ENCODE peak calls at places on chromosomes 13 and 19, in five cellular contexts. N is fibroblast of lung, Q is upper lobe of right lung, C is lung, U is endodermal cell. A is an unnamed sample.

GRCh38 chr13:95267662-95268369 is 33.4 kb downstream of the ABCC4 start:
- DNase-seq in N (peak; percentile 91), Q (no peak), C (no peak), U (no peak), A (peak; percentile 73)

GRCh38 chr19:51359294-51359693 is 6.9 kb downstream of the ETFB start:
- DNase-seq in N (peak; percentile 91), Q (no peak), C (no peak), U (no peak), A (no peak)

GRCh38 chr19:4260605-4261191 is 13.8 kb downstream of the YJU2 start:
- DNase-seq in N (no peak), Q (no peak), C (no peak), U (no peak), A (no peak)

GRCh38 chr13:99486996-99487395 is 14.3 kb upstream of the TM9SF2 start:
- DNase-seq in N (no peak), Q (no peak), C (no peak), U (no peak), A (no peak)

GRCh38 chr13:34733720-34734119 is 208.3 kb upstream of the NBEA start:
- DNase-seq in N (peak; percentile 47), Q (no peak), C (no peak), U (no peak), A (no peak)

GRCh38 chr19:1211494-1212234 is 6.1 kb downstream of the STK11 start:
- DNase-seq in N (peak; percentile 59), Q (peak; percentile 78), C (no peak), U (peak; percentile 83), A (no peak)

GRCh38 chr13:98405107-98405571 is 171.8 kb downstream of the STK24 start:
- DNase-seq in N (peak; percentile 14), Q (no peak), C (no peak), U (peak; percentile 70), A (no peak)

GRCh38 chr19:43639507-43640423 is at the start of gene CADM4:
- DNase-seq in N (no peak), Q (peak; percentile 75), C (no peak), U (peak; percentile 82), A (no peak)

GRCh38 chr13:20495087-20496023 is 30.3 kb downstream of the CRYL1 start:
- DNase-seq in N (peak; percentile 50), Q (no peak), C (peak; percentile 66), U (peak; percentile 83), A (no peak)

GRCh38 chr13:42644841-42645240 is 70.9 kb downstream of the TNFSF11 start:
- DNase-seq in N (no peak), Q (no peak), C (no peak), U (no peak), A (no peak)

GRCh38 chr19:13430790-13431582 is 75.3 kb downstream of the CACNA1A start:
- DNase-seq in N (peak; percentile 36), Q (peak; percentile 71), C (peak; percentile 37), U (peak; percentile 88), A (no peak)

GRCh38 chr19:13427273-13428051 is 78.8 kb downstream of the CACNA1A start:
- DNase-seq in N (no peak), Q (peak; percentile 1), C (no peak), U (no peak), A (no peak)

GRCh38 chr19:13425151-13425550 is 81.1 kb downstream of the CACNA1A start:
- DNase-seq in N (no peak), Q (no peak), C (no peak), U (no peak), A (no peak)

GRCh38 chr19:13429563-13429962 is 76.7 kb downstream of the CACNA1A start:
- DNase-seq in N (peak; percentile 10), Q (no peak), C (no peak), U (no peak), A (no peak)

GRCh38 chr19:13428352-13428751 is 77.9 kb downstream of the CACNA1A start:
- DNase-seq in N (peak; percentile 18), Q (peak; percentile 33), C (no peak), U (peak; percentile 63), A (no peak)
- TF ChIP-seq CTCF in N (peak; percentile 61), Q (peak; percentile 29), C (no peak), U (peak; percentile 77), A (peak; percentile 22)

DNA sequence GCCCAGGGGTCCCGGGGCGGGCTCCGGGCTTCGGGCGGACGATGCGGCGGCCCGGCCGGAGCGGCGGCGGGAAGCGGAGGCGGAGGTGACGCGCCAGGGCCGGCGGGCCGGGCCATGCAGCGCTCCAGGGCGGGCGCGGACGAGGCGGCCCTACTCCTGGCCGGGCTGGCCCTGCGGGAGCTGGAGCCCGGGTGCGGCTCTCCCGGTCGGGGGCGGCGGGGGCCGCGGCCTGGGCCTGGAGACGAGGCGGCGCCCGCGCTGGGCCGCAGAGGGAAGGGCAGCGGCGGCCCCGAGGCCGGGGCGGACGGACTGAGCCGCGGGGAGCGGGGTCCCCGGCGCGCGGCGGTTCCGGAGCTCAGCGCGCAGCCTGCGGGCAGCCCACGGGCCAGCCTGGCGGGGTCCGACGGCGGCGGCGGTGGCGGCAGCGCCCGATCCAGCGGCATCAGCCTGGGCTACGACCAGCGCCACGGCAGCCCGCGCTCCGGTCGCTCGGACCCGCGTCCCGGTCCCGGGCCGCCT is 362 bp downstream of the WTIP start:
- DNase-seq in N (no peak), Q (peak; percentile 71), C (no peak), U (peak; percentile 74), A (no peak)
- H3K4me3 ChIP-seq in N (peak overlapping the region; percentile 70), Q (peak overlapping the region; percentile 60), C (peak overlapping the region; percentile 79), U (peak overlapping the region; percentile 88), A (no peak overlapping the region)

GRCh38 chr19:5824791-5825577 is 14.5 kb downstream of the FUT6 start:
- DNase-seq in N (no peak), Q (no peak), C (no peak), U (no peak), A (no peak)

GRCh38 chr19:5822181-5822844 is 17.2 kb downstream of the FUT6 start:
- DNase-seq in N (no peak), Q (no peak), C (no peak), U (no peak), A (no peak)

GRCh38 chr19:5820785-5821184 is 15.9 kb downstream of the NRTN start:
- DNase-seq in N (no peak), Q (no peak), C (no peak), U (no peak), A (no peak)

GRCh38 chr19:5821521-5822180 is 16.8 kb downstream of the NRTN start:
- DNase-seq in N (no peak), Q (no peak), C (no peak), U (no peak), A (no peak)

GRCh38 chr19:5823579-5824281 is 15.8 kb downstream of the FUT6 start:
- DNase-seq in N (no peak), Q (peak; percentile 77), C (no peak), U (peak; percentile 87), A (no peak)
- TF ChIP-seq CTCF in N (no peak), Q (no peak), C (no peak), U (peak; percentile 54), A (peak; percentile 57)

GRCh38 chr19:2306971-2307370 is 983 bp downstream of the LINGO3 start:
- DNase-seq in N (no peak), Q (no peak), C (no peak), U (no peak), A (no peak)
- H3K4me3 ChIP-seq in N (no peak overlapping the region), Q (no peak overlapping the region), C (no peak overlapping the region), U (no peak overlapping the region), A (no peak overlapping the region)

DNA sequence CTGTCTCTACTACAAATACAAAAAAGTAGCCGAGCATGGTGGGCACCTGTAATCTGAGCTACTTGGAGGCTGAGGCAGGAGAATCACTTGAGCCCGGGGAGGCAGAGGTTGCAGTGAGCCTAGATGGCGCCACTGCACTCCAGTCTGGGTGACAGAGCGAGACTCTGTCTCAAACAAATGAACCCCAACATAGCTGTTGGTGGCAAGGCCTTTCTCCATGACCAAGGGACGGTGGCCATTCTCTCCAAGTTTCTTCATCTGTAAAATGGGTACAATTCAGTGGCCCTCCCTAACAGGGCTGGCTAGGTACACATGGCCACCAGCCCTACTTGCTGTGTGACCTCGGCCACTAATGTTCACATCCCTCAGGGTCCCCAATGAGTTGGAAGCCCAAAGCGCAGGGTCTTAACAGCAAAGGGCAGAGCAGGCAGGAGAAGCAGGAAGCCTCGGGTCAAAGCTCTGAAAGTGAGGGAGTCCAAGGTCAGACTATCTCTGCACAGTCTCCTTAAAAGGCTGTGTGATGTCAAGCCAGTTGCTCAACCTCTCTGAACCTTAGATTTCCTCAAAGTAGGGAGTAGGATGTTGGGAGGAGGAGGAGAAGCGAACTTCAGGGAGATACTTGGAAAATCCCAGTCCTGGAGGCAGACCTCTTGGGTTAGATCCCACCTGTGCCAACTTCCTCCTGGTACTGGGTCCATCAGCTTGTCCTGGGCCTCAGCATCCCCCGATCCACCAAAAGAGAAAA is 2.7 kb downstream of the JUND start:
- DNase-seq in N (peak; percentile 13), Q (no peak), C (no peak), U (peak; percentile 70), A (no peak)
- TF ChIP-seq CTCF in N (peak; percentile 9), Q (peak; percentile 16), C (no peak), U (peak; percentile 63), A (peak; percentile 29)

GRCh38 chr19:15123900-15124299 is 16.7 kb downstream of the SYDE1 start:
- DNase-seq in N (no peak), Q (no peak), C (no peak), U (peak; percentile 33), A (peak; percentile 56)

GRCh38 chr19:15124572-15125231 is 17.5 kb downstream of the SYDE1 start:
- DNase-seq in N (no peak), Q (no peak), C (no peak), U (no peak), A (no peak)

GRCh38 chr19:15125232-15126067 is 18.2 kb downstream of the SYDE1 start:
- DNase-seq in N (peak; percentile 96), Q (peak; percentile 99), C (peak; percentile 98), U (peak; percentile 99), A (peak; percentile 90)

GRCh38 chr19:15128162-15128770 is 21.1 kb downstream of the SYDE1 start:
- DNase-seq in N (no peak), Q (no peak), C (no peak), U (no peak), A (no peak)

DNA sequence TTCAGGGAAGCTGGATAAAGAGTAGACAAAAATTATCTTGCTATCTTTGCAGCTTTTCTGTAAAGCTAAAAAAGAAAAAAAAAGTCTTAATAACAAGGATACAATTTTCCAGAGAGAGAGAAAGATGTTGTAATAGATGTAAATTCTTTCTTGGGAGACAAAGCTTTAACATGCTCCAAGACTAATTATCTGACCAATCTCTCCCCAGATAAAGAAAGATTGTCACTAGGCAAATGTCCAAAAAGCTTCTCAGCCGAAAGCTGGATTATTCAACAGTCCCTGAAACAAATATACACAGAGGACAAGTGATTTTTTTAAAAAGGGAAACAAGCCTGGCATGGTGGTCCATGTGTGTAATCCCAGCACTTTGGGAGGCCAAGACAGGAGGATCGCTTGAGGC is 19.3 kb downstream of the SYDE1 start:
- DNase-seq in N (no peak), Q (no peak), C (no peak), U (no peak), A (no peak)
- H3K4me3 ChIP-seq in N (no peak overlapping the region), Q (no peak overlapping the region), C (no peak overlapping the region), U (peak overlapping the region; percentile 96), A (no peak overlapping the region)

DNA sequence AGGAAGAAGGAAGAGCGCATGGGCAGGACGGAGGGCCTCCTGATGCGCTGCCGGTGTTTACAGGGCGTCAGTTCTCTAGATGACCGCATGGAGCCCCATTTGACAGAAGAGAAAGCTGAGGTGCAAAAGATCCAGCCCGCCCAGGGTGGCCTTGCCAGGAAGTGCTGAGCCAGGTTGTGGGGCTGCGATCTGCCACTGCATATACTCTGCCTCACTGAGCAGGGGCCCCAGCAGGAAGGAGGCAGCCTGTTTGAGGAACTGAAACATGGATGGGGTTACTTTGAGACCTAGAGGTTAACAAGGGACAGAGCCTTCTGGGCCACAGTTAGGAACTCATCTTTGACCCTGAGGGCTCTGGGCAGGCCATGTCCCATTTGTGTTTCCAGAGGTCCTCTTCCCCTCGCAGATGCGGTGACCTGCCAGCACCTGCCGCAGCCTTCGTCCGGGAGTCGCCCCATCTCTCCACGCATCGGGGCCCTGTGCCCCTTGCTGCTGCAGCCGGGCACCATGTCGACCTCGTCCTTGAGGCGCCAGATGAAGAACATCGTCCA is 3.2 kb downstream of the EPN1 start:
- DNase-seq in N (no peak), Q (no peak), C (no peak), U (no peak), A (no peak)
- TF ChIP-seq CTCF in N (no peak), Q (peak; percentile 5), C (no peak), U (no peak), A (no peak)